ENCODE peak calls at places on chromosomes 16 and 17, in four cellular contexts. L, A, I and E are unnamed samples.

GRCh38 chr16:9681556-9681955 is 500.7 kb downstream of the GRIN2A start:
- DNase-seq in L (no peak), I (no peak), A (no peak), E (no peak)

GRCh38 chr16:81401035-81401950 is 43.3 kb upstream of the CMIP start:
- DNase-seq in A (peak; percentile 48), I (peak; percentile 96), L (peak; percentile 64), E (peak; percentile 88)

GRCh38 chr16:30131869-30132475 is 9.0 kb upstream of the MAPK3 start:
- DNase-seq in I (no peak), A (no peak), L (no peak), E (no peak)

GRCh38 chr17:4584125-4584834 is at the start of gene SMTNL2:
- DNase-seq in A (peak; percentile 64), L (no peak), I (peak; percentile 49), E (no peak)

GRCh38 chr17:18166894-18167293 is 16.7 kb upstream of the ALKBH5 start:
- DNase-seq in I (no peak), L (no peak), A (no peak), E (no peak)

GRCh38 chr17:65600518-65600917 is 39.1 kb upstream of the AXIN2 start:
- DNase-seq in I (no peak), A (no peak), L (no peak), E (no peak)

GRCh38 chr16:31704138-31704537 is 169.5 kb upstream of the ZNF267 start:
- DNase-seq in A (no peak), I (no peak), L (no peak), E (no peak)

GRCh38 chr16:16137110-16137509 is 86.2 kb downstream of the ABCC6 start:
- DNase-seq in L (no peak), A (no peak), I (no peak), E (no peak)

GRCh38 chr17:15194859-15195277 is 70.3 kb downstream of the PMP22 start:
- DNase-seq in A (no peak), I (no peak), L (no peak), E (no peak)

GRCh38 chr17:68766640-68767039 is 165.5 kb upstream of the FAM20A start:
- DNase-seq in I (no peak), L (no peak), A (no peak), E (no peak)

GRCh38 chr17:69323806-69324205 is 3.1 kb downstream of the ABCA5 start:
- DNase-seq in I (no peak), L (no peak), A (no peak), E (no peak)

GRCh38 chr17:37848690-37849616 is 75.3 kb upstream of the TBC1D3K start:
- DNase-seq in I (peak; percentile 86), A (no peak), L (peak; percentile 34), E (peak; percentile 78)

GRCh38 chr17:39750131-39751015 is 12.6 kb downstream of the GRB7 start:
- DNase-seq in L (no peak), A (peak; percentile 68), I (no peak), E (no peak)

GRCh38 chr17:61372436-61372835 is 27.2 kb upstream of the TBX2 start:
- DNase-seq in A (no peak), I (no peak), L (no peak), E (no peak)

GRCh38 chr16:48246066-48246465 is 1.3 kb downstream of the ABCC11 start:
- DNase-seq in I (no peak), A (no peak), L (no peak), E (no peak)

GRCh38 chr17:82384730-82385429 is 13.3 kb downstream of the UTS2R start:
- DNase-seq in L (no peak), I (peak; percentile 65), A (peak; percentile 40), E (peak; percentile 84)

GRCh38 chr17:8734876-8735275 is 9.8 kb downstream of the CCDC42 start:
- DNase-seq in A (no peak), L (no peak), I (no peak), E (no peak)

GRCh38 chr16:27110524-27110896 is 43.8 kb downstream of the C16orf82 start:
- DNase-seq in A (no peak), L (no peak), I (no peak), E (no peak)

GRCh38 chr16:76195648-76196047 is 81.6 kb upstream of the CNTNAP4 start:
- DNase-seq in I (no peak), A (no peak), L (no peak), E (no peak)

GRCh38 chr17:73533127-73533526 is 111.1 kb downstream of the SDK2 start:
- DNase-seq in I (no peak), A (peak; percentile 81), L (no peak), E (no peak)

GRCh38 chr16:67942200-67942509 is 1.8 kb downstream of the LCAT start:
- DNase-seq in I (peak; percentile 66), L (peak; percentile 35), A (no peak), E (peak; percentile 33)

GRCh38 chr16:30553396-30553899 is 4.7 kb downstream of the ZNF764 start:
- DNase-seq in A (no peak), I (no peak), L (no peak), E (no peak)

GRCh38 chr16:51971184-51971583 is 575.8 kb downstream of the TOX3 start:
- DNase-seq in L (no peak), I (peak; percentile 13), A (no peak), E (no peak)

DNA sequence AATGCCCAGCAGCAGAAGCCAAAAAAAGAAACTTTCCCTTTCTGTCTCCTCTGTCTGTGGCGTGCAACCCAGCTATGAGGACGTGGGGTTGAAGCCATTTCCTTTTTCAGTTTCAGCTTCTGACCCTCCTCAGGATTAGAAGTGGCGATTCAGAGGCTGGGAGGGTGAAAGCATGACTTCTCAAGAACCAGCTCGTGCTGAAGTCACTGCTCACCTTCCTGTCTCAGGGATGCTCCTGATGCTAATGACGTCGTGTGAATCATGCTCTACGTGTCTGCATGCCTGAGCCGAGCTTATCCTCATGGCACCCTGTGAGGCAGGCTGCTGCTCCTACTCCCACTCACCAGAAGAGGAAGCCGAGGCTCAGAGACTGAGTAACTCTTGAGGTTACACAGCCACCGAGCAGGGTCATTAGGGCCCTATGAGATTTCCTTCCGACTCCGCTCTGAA is 5.7 kb upstream of the LPO start:
- DNase-seq in I (no peak), L (no peak), A (no peak), E (peak; percentile 50)
- TF ChIP-seq POLR2A in I (no peak), L (no peak), A (no peak), E (no peak)

DNA sequence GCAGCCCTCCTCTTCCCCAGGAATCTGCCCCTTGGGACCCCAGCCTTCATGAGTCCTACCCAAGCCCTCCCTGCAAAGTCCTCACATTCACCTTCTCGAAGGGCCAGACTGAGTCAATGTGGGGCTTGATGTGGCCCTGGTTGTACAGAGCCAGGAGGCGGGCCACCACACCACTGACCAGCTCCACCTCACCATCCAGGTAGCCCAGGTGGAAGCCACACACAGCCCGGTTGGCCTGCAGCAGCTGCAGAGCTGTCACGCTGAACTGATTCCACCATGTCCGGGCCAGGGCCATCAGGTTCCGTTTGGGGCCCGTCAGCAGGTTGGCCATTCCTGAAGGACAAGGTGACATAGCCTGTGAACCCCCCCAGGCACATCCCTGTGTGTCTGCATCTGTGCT is 6.0 kb downstream of the VAT1 start:
- DNase-seq in L (no peak), I (no peak), A (no peak), E (no peak)
- TF ChIP-seq POLR2A in L (no peak), I (no peak), A (no peak), E (no peak)

GRCh38 chr16:66935319-66936011 is at the start of gene CES2:
- DNase-seq in A (peak; percentile 56), L (peak; percentile 35), I (no peak), E (no peak)
- TF ChIP-seq POLR2A in A (no peak), L (no peak), I (no peak), E (no peak)

GRCh38 chr17:40816569-40816968 is 5.8 kb downstream of the KRT10 start:
- DNase-seq in I (no peak), A (no peak), L (no peak), E (no peak)

GRCh38 chr17:40818733-40819527 is 3.5 kb downstream of the KRT10 start:
- DNase-seq in A (peak; percentile 84), I (peak; percentile 80), L (peak; percentile 77), E (peak; percentile 45)

GRCh38 chr17:40815381-40815780 is 7.0 kb downstream of the KRT10 start:
- DNase-seq in L (no peak), I (no peak), A (no peak), E (no peak)

GRCh38 chr17:40818343-40818732 is 4.1 kb downstream of the KRT10 start:
- DNase-seq in L (peak; percentile 4), I (no peak), A (no peak), E (no peak)

GRCh38 chr17:40817103-40817682 is 5.2 kb downstream of the KRT10 start:
- DNase-seq in I (no peak), L (no peak), A (no peak), E (no peak)
- TF ChIP-seq POLR2A in I (no peak), L (no peak), A (no peak), E (no peak)